ENCODE peak calls at places on chromosomes 13 and 19, in seven cellular contexts. One of them, this sample, is unnamed. For H3K9me3, the result is how much of the 10 kb centered on the place peaks cover.

GRCh38 chr13:102688306-102688973 is 6.4 kb downstream of the METTL21C start:
- DNase-seq in heart right ventricle: no peak
- DNase-seq in naive thymus-derived CD4-positive, alpha-beta T cell: no peak
- DNase-seq in PC-3: no peak
- DNase-seq in CD8-positive, alpha-beta memory T cell: no peak
- DNase-seq in lower lobe of right lung: no peak
- DNase-seq in thoracic aorta: no peak
- DNase-seq in this sample: no peak

GRCh38 chr19:48928164-48929005 is 5.1 kb upstream of the DHDH start:
- DNase-seq in naive thymus-derived CD4-positive, alpha-beta T cell: no peak
- DNase-seq in PC-3: peak
- DNase-seq in thoracic aorta: no peak
- DNase-seq in heart right ventricle: no peak
- DNase-seq in lower lobe of right lung: peak
- DNase-seq in CD8-positive, alpha-beta memory T cell: no peak
- DNase-seq in this sample: no peak

GRCh38 chr13:28819046-28819747 is 942 bp upstream of the MTUS2 start:
- DNase-seq in PC-3: peak
- DNase-seq in CD8-positive, alpha-beta memory T cell: no peak
- DNase-seq in naive thymus-derived CD4-positive, alpha-beta T cell: no peak
- DNase-seq in lower lobe of right lung: no peak
- DNase-seq in thoracic aorta: no peak
- DNase-seq in heart right ventricle: no peak
- DNase-seq in this sample: no peak

GRCh38 chr19:19406878-19407639 is 1.6 kb downstream of the GATAD2A start:
- DNase-seq in heart right ventricle: no peak
- DNase-seq in naive thymus-derived CD4-positive, alpha-beta T cell: peak
- DNase-seq in CD8-positive, alpha-beta memory T cell: peak
- DNase-seq in lower lobe of right lung: peak
- DNase-seq in PC-3: peak
- DNase-seq in thoracic aorta: no peak
- DNase-seq in this sample: no peak

GRCh38 chr13:90594694-90595093 is 752.8 kb upstream of the MIR17HG start:
- DNase-seq in thoracic aorta: no peak
- DNase-seq in CD8-positive, alpha-beta memory T cell: no peak
- DNase-seq in PC-3: peak
- DNase-seq in lower lobe of right lung: no peak
- DNase-seq in heart right ventricle: no peak
- DNase-seq in naive thymus-derived CD4-positive, alpha-beta T cell: no peak
- DNase-seq in this sample: no peak

GRCh38 chr13:74528751-74529513 is 394.7 kb upstream of the KLF12 start:
- DNase-seq in heart right ventricle: no peak
- DNase-seq in PC-3: peak
- DNase-seq in naive thymus-derived CD4-positive, alpha-beta T cell: no peak
- DNase-seq in thoracic aorta: no peak
- DNase-seq in CD8-positive, alpha-beta memory T cell: no peak
- DNase-seq in lower lobe of right lung: no peak
- DNase-seq in this sample: no peak

GRCh38 chr13:59842507-59842906 is 321.2 kb downstream of the DIAPH3 start:
- DNase-seq in thoracic aorta: no peak
- DNase-seq in CD8-positive, alpha-beta memory T cell: no peak
- DNase-seq in heart right ventricle: no peak
- DNase-seq in PC-3: peak
- DNase-seq in naive thymus-derived CD4-positive, alpha-beta T cell: no peak
- DNase-seq in lower lobe of right lung: no peak
- DNase-seq in this sample: no peak

GRCh38 chr19:1213391-1214286 is 8.1 kb downstream of the STK11 start:
- DNase-seq in heart right ventricle: peak
- DNase-seq in naive thymus-derived CD4-positive, alpha-beta T cell: peak
- DNase-seq in thoracic aorta: no peak
- DNase-seq in lower lobe of right lung: peak
- DNase-seq in PC-3: no peak
- DNase-seq in CD8-positive, alpha-beta memory T cell: peak
- DNase-seq in this sample: peak

GRCh38 chr19:46670874-46671273 is 9.9 kb upstream of the DACT3 start:
- DNase-seq in PC-3: peak
- DNase-seq in heart right ventricle: no peak
- DNase-seq in naive thymus-derived CD4-positive, alpha-beta T cell: no peak
- DNase-seq in thoracic aorta: no peak
- DNase-seq in CD8-positive, alpha-beta memory T cell: no peak
- DNase-seq in lower lobe of right lung: no peak
- DNase-seq in this sample: no peak

GRCh38 chr13:76711515-76712182 is 174.6 kb downstream of the KCTD12 start:
- DNase-seq in thoracic aorta: no peak
- DNase-seq in naive thymus-derived CD4-positive, alpha-beta T cell: no peak
- DNase-seq in heart right ventricle: no peak
- DNase-seq in PC-3: peak
- DNase-seq in lower lobe of right lung: no peak
- DNase-seq in CD8-positive, alpha-beta memory T cell: no peak
- DNase-seq in this sample: no peak

GRCh38 chr19:16441661-16442071 is 30.1 kb downstream of the EPS15L1 start:
- DNase-seq in PC-3: peak
- DNase-seq in thoracic aorta: no peak
- DNase-seq in lower lobe of right lung: no peak
- DNase-seq in CD8-positive, alpha-beta memory T cell: no peak
- DNase-seq in heart right ventricle: no peak
- DNase-seq in naive thymus-derived CD4-positive, alpha-beta T cell: no peak
- DNase-seq in this sample: no peak

DNA sequence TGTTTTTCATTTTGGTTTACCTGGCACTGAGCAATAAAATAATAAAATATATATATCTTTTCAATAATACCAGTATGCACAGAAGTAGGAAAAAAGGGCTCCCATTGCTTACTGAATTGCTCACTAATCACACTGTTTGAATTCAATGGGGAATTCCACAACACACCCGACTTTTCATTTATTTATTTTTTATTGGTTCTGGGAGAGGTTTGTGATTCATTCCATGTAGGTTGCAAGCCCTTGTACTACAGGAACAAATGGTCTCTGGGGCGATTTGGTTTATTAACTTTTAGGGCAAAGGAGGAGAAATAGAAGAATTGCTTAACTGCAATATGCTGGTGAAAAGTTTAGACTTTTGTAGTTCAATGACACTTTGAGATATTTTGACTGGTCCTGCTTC is 207.4 kb downstream of the DCT start:
- DNase-seq in naive thymus-derived CD4-positive, alpha-beta T cell: no peak
- DNase-seq in CD8-positive, alpha-beta memory T cell: no peak
- DNase-seq in PC-3: peak
- DNase-seq in heart right ventricle: no peak
- DNase-seq in lower lobe of right lung: no peak
- DNase-seq in thoracic aorta: no peak
- DNase-seq in this sample: no peak
- H3K9me3 ChIP-seq in naive thymus-derived CD4-positive, alpha-beta T cell: under half
- H3K9me3 ChIP-seq in CD8-positive, alpha-beta memory T cell: under half
- H3K9me3 ChIP-seq in PC-3: under half
- H3K9me3 ChIP-seq in heart right ventricle: under half
- H3K9me3 ChIP-seq in lower lobe of right lung: under half
- H3K9me3 ChIP-seq in thoracic aorta: under half
- H3K9me3 ChIP-seq in this sample: under half

GRCh38 chr19:43966079-43966694 is 15.2 kb downstream of the ZNF221 start:
- DNase-seq in lower lobe of right lung: no peak
- DNase-seq in thoracic aorta: no peak
- DNase-seq in PC-3: no peak
- DNase-seq in heart right ventricle: no peak
- DNase-seq in CD8-positive, alpha-beta memory T cell: no peak
- DNase-seq in naive thymus-derived CD4-positive, alpha-beta T cell: no peak
- DNase-seq in this sample: no peak
- H3K9me3 ChIP-seq in lower lobe of right lung: half or more
- H3K9me3 ChIP-seq in thoracic aorta: half or more
- H3K9me3 ChIP-seq in PC-3: under half
- H3K9me3 ChIP-seq in heart right ventricle: half or more
- H3K9me3 ChIP-seq in CD8-positive, alpha-beta memory T cell: under half
- H3K9me3 ChIP-seq in naive thymus-derived CD4-positive, alpha-beta T cell: under half
- H3K9me3 ChIP-seq in this sample: under half

GRCh38 chr13:95601216-95601615 is 43.3 kb downstream of the DZIP1 start:
- DNase-seq in naive thymus-derived CD4-positive, alpha-beta T cell: no peak
- DNase-seq in lower lobe of right lung: no peak
- DNase-seq in heart right ventricle: no peak
- DNase-seq in CD8-positive, alpha-beta memory T cell: no peak
- DNase-seq in PC-3: no peak
- DNase-seq in thoracic aorta: no peak
- DNase-seq in this sample: no peak
- H3K9me3 ChIP-seq in naive thymus-derived CD4-positive, alpha-beta T cell: under half
- H3K9me3 ChIP-seq in lower lobe of right lung: under half
- H3K9me3 ChIP-seq in heart right ventricle: under half
- H3K9me3 ChIP-seq in CD8-positive, alpha-beta memory T cell: under half
- H3K9me3 ChIP-seq in PC-3: under half
- H3K9me3 ChIP-seq in thoracic aorta: under half
- H3K9me3 ChIP-seq in this sample: under half

DNA sequence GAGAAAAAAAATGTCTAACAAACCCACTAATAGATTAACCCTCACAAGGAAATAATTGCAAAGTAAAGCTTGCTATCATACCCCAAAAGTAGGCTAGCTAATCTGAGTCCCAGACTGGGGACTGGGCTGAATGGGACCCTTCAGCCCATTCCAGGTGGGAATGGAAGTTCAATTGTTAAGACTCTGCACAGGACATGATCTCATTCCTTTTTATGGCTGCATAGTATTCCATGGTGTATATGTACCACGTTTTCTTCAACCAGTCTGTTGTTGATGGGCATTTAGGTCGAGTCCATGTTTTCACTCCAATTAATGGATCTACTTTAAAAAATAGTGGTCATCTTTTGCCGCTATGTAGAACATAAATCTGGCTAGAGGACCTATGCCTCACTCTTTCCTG is 17.9 kb downstream of the OR7A5 start:
- DNase-seq in CD8-positive, alpha-beta memory T cell: no peak
- DNase-seq in thoracic aorta: no peak
- DNase-seq in lower lobe of right lung: no peak
- DNase-seq in heart right ventricle: no peak
- DNase-seq in naive thymus-derived CD4-positive, alpha-beta T cell: no peak
- DNase-seq in PC-3: no peak
- DNase-seq in this sample: no peak
- H3K9me3 ChIP-seq in CD8-positive, alpha-beta memory T cell: under half
- H3K9me3 ChIP-seq in thoracic aorta: under half
- H3K9me3 ChIP-seq in lower lobe of right lung: under half
- H3K9me3 ChIP-seq in heart right ventricle: under half
- H3K9me3 ChIP-seq in naive thymus-derived CD4-positive, alpha-beta T cell: under half
- H3K9me3 ChIP-seq in PC-3: under half
- H3K9me3 ChIP-seq in this sample: under half

GRCh38 chr19:51305479-51305878 is 6.0 kb upstream of the IGLON5 start:
- DNase-seq in naive thymus-derived CD4-positive, alpha-beta T cell: no peak
- DNase-seq in PC-3: no peak
- DNase-seq in heart right ventricle: no peak
- DNase-seq in thoracic aorta: no peak
- DNase-seq in CD8-positive, alpha-beta memory T cell: no peak
- DNase-seq in lower lobe of right lung: no peak
- DNase-seq in this sample: no peak
- H3K9me3 ChIP-seq in naive thymus-derived CD4-positive, alpha-beta T cell: under half
- H3K9me3 ChIP-seq in PC-3: under half
- H3K9me3 ChIP-seq in heart right ventricle: under half
- H3K9me3 ChIP-seq in thoracic aorta: under half
- H3K9me3 ChIP-seq in CD8-positive, alpha-beta memory T cell: under half
- H3K9me3 ChIP-seq in lower lobe of right lung: under half
- H3K9me3 ChIP-seq in this sample: under half

GRCh38 chr13:77714119-77714755 is 16.8 kb downstream of the SLAIN1 start:
- DNase-seq in heart right ventricle: no peak
- DNase-seq in CD8-positive, alpha-beta memory T cell: no peak
- DNase-seq in naive thymus-derived CD4-positive, alpha-beta T cell: no peak
- DNase-seq in lower lobe of right lung: no peak
- DNase-seq in thoracic aorta: no peak
- DNase-seq in PC-3: no peak
- DNase-seq in this sample: no peak
- H3K9me3 ChIP-seq in heart right ventricle: under half
- H3K9me3 ChIP-seq in CD8-positive, alpha-beta memory T cell: under half
- H3K9me3 ChIP-seq in naive thymus-derived CD4-positive, alpha-beta T cell: under half
- H3K9me3 ChIP-seq in lower lobe of right lung: under half
- H3K9me3 ChIP-seq in thoracic aorta: under half
- H3K9me3 ChIP-seq in PC-3: under half
- H3K9me3 ChIP-seq in this sample: under half

DNA sequence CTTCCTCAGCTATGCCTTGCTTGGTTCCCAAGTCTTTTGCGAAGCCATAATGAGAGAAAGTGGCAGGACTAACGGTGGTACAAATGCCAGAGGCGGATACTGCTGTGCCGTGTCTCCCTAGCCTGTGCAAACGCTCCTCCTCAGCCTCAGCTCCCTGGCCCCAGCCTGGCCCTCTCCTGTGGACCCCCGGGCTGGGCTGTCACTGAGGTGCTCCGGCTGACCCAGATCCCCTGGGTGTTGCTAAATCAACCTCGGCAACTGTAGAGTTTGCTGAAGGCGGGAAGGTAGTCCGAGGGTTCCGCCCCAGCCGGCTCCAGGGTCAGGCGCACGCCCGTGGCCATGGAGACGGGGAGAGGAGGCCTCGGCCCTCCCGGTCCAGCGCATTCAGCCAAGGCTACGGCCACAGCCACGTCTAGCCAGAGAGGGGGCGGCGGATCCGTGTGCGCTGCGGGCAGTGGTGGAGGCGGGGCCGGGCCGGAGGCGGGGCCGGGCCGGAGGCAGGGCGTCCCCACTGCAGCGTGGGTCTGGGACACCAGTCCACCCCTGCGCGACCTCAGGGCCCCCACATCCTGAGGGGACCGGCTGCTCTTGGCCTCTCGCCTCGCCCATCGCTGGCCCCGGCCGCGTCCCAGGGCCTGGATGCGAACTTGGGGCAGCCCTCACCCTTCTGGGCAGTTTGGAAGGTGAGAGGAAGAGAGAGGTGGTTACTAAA is 16.4 kb upstream of the ZNF492 start:
- DNase-seq in naive thymus-derived CD4-positive, alpha-beta T cell: no peak
- DNase-seq in thoracic aorta: no peak
- DNase-seq in lower lobe of right lung: no peak
- DNase-seq in heart right ventricle: peak
- DNase-seq in PC-3: no peak
- DNase-seq in CD8-positive, alpha-beta memory T cell: no peak
- DNase-seq in this sample: no peak
- H3K9me3 ChIP-seq in naive thymus-derived CD4-positive, alpha-beta T cell: under half
- H3K9me3 ChIP-seq in thoracic aorta: under half
- H3K9me3 ChIP-seq in lower lobe of right lung: under half
- H3K9me3 ChIP-seq in heart right ventricle: under half
- H3K9me3 ChIP-seq in PC-3: under half
- H3K9me3 ChIP-seq in CD8-positive, alpha-beta memory T cell: under half
- H3K9me3 ChIP-seq in this sample: under half